ENCODE peak calls at places on chromosomes 11 and 22, in six cellular contexts. H is HFFc6; A is anterior cingulate cortex; S is stimulated activated CD8-positive, alpha-beta memory T cell treated with anti-CD3 and anti-CD28 coated beads, Interleukin-4, amount 100 ng/mL, for 1 hour; T is nucleus accumbens; Y is breast epithelium. N is an unnamed sample.
A peak's percentile ranks its signal among the peaks of the same experiment; 100 is the strongest.

GRCh38 chr11:62130498-62131464 is 7.0 kb downstream of the INCENP start:
- DNase-seq in H (no peak), A (no peak), S (no peak), T (no peak), Y (no peak), N (no peak)

GRCh38 chr11:11993814-11994213 is 14.6 kb downstream of the DKK3 start:
- DNase-seq in H (peak; percentile 88), A (peak; percentile 62), S (no peak), T (peak; percentile 29), Y (no peak), N (peak; percentile 53)

GRCh38 chr11:22703561-22703960 is 37.1 kb downstream of the GAS2 start:
- DNase-seq in H (no peak), A (no peak), S (no peak), T (no peak), Y (no peak), N (peak; percentile 37)

GRCh38 chr11:2178906-2179494 is 7.4 kb upstream of the TH start:
- DNase-seq in H (peak; percentile 22), A (no peak), S (no peak), T (peak; percentile 17), Y (no peak), N (peak; percentile 69)

GRCh38 chr22:24008381-24009226 is 2.5 kb upstream of the CABIN1 start:
- DNase-seq in H (no peak), A (no peak), S (no peak), T (no peak), Y (no peak), N (no peak)

GRCh38 chr11:85414175-85414574 is 213.0 kb downstream of the DLG2 start:
- DNase-seq in H (no peak), A (no peak), S (no peak), T (no peak), Y (no peak), N (no peak)

GRCh38 chr22:30308518-30309230 is 18.1 kb downstream of the TBC1D10A start:
- DNase-seq in H (no peak), A (no peak), S (no peak), T (no peak), Y (no peak), N (no peak)

GRCh38 chr22:24516301-24516737 is 21.2 kb downstream of the UPB1 start:
- DNase-seq in H (peak; percentile 87), A (no peak), S (no peak), T (no peak), Y (no peak), N (no peak)

GRCh38 chr11:64529559-64530520 is 61.2 kb upstream of the SLC22A12 start:
- DNase-seq in H (no peak), A (no peak), S (no peak), T (no peak), Y (no peak), N (no peak)

GRCh38 chr11:112564228-112564955 is 303.7 kb upstream of the PLET1 start:
- DNase-seq in H (peak; percentile 11), A (peak; percentile 28), S (no peak), T (no peak), Y (no peak), N (no peak)

GRCh38 chr11:115238802-115239201 is 265.4 kb downstream of the CADM1 start:
- DNase-seq in H (no peak), A (no peak), S (no peak), T (no peak), Y (no peak), N (no peak)

N was measured in retina.